ENCODE peak calls at places on chromosomes 4 and X, in four cellular contexts. R, F, V and O are unnamed samples.

GRCh38 chr4:104967034-104967401 is 179.7 kb upstream of the TET2 start:
- DNase-seq in F (no peak), R (no peak), V (no peak), O (no peak)

GRCh38 chr4:52106142-52106541 is 55.0 kb downstream of the SPATA18 start:
- DNase-seq in V (peak), F (no peak), R (no peak), O (no peak)

GRCh38 chr4:168633071-168633470 is 136.2 kb downstream of the PALLD start:
- DNase-seq in V (no peak), F (no peak), R (no peak), O (no peak)

GRCh38 chr4:80010316-80010715 is 62.7 kb downstream of the ANTXR2 start:
- DNase-seq in V (no peak), F (no peak), R (no peak), O (no peak)

GRCh38 chrX:97882306-97882705 is 998.6 kb downstream of the RPA4 start:
- DNase-seq in R (no peak), V (no peak), F (no peak), O (no peak)

GRCh38 chr4:1204286-1204827 is 32.0 kb upstream of the SPON2 start:
- DNase-seq in R (no peak), F (no peak), V (no peak), O (no peak)

GRCh38 chrX:152912121-152912520 is 14.3 kb downstream of the ZNF185 start:
- DNase-seq in R (no peak), V (no peak), F (no peak), O (no peak)

GRCh38 chr4:2352729-2353221 is 65.7 kb downstream of the ZFYVE28 start:
- DNase-seq in R (no peak), V (no peak), F (peak), O (no peak)

GRCh38 chr4:173490256-173490655 is 39.8 kb downstream of the HAND2 start:
- DNase-seq in F (peak), V (no peak), R (no peak), O (no peak)

GRCh38 chr4:149264093-149264733 is 551.4 kb downstream of the IQCM start:
- DNase-seq in F (peak), R (peak), V (peak), O (peak)

GRCh38 chr4:133178960-133179359 is 29.9 kb downstream of the PCDH10 start:
- DNase-seq in F (no peak), R (no peak), V (no peak), O (no peak)

GRCh38 chr4:27176400-27176799 is 315.8 kb downstream of the STIM2 start:
- DNase-seq in R (peak), F (peak), V (peak), O (peak)

GRCh38 chr4:86497980-86498379 is 96.1 kb upstream of the PTPN13 start:
- DNase-seq in V (no peak), R (no peak), F (no peak), O (no peak)

GRCh38 chr4:73978886-73979285 is 2.9 kb downstream of the PF4 start:
- DNase-seq in V (no peak), R (no peak), F (no peak), O (no peak)